ENCODE peak calls at places on chromosomes 16 and 17, in four cellular contexts. One of them, this sample, is unnamed.

GRCh38 chr17:57832711-57833596 is 16.9 kb downstream of the MRPS23 start:
- DNase-seq in SK-N-SH: peak
- DNase-seq in HepG2: peak
- DNase-seq in K562: peak
- DNase-seq in this sample: peak

GRCh38 chr17:21039839-21040575 is 2.8 kb downstream of the USP22 start:
- DNase-seq in SK-N-SH: peak
- DNase-seq in HepG2: peak
- DNase-seq in K562: peak
- DNase-seq in this sample: no peak

GRCh38 chr17:49859991-49860953 is 12.4 kb upstream of the TAC4 start:
- DNase-seq in SK-N-SH: no peak
- DNase-seq in HepG2: peak
- DNase-seq in K562: peak
- DNase-seq in this sample: no peak

GRCh38 chr16:4693956-4694663 is 748 bp downstream of the NUDT16L1 start:
- DNase-seq in SK-N-SH: peak
- DNase-seq in HepG2: no peak
- DNase-seq in K562: peak
- DNase-seq in this sample: peak

GRCh38 chr17:18039535-18040286 is 503 bp downstream of the GID4 start:
- DNase-seq in SK-N-SH: peak
- DNase-seq in HepG2: no peak
- DNase-seq in K562: peak
- DNase-seq in this sample: peak

GRCh38 chr17:17514993-17515920 is 19.1 kb upstream of the RASD1 start:
- DNase-seq in SK-N-SH: peak
- DNase-seq in HepG2: no peak
- DNase-seq in K562: no peak
- DNase-seq in this sample: no peak

GRCh38 chr17:69654981-69655581 is 240.6 kb downstream of the MAP2K6 start:
- DNase-seq in SK-N-SH: no peak
- DNase-seq in HepG2: no peak
- DNase-seq in K562: no peak
- DNase-seq in this sample: no peak

GRCh38 chr17:7356779-7357178 is 1.8 kb downstream of the TMEM95 start:
- DNase-seq in SK-N-SH: no peak
- DNase-seq in HepG2: no peak
- DNase-seq in K562: no peak
- DNase-seq in this sample: no peak

GRCh38 chr17:13704333-13704732 is 102.6 kb upstream of the HS3ST3A1 start:
- DNase-seq in SK-N-SH: no peak
- DNase-seq in HepG2: no peak
- DNase-seq in K562: no peak
- DNase-seq in this sample: no peak

GRCh38 chr16:63312343-63312742 is 1276.1 kb upstream of the CDH8 start:
- DNase-seq in SK-N-SH: peak
- DNase-seq in HepG2: no peak
- DNase-seq in K562: no peak
- DNase-seq in this sample: no peak

GRCh38 chr16:69927056-69927757 is 23.9 kb upstream of the CLEC18A start:
- DNase-seq in SK-N-SH: no peak
- DNase-seq in HepG2: peak
- DNase-seq in K562: no peak
- DNase-seq in this sample: no peak

GRCh38 chr17:36942631-36943125 is 5.4 kb downstream of the LHX1 start:
- DNase-seq in SK-N-SH: peak
- DNase-seq in HepG2: no peak
- DNase-seq in K562: no peak
- DNase-seq in this sample: no peak

GRCh38 chr16:56300901-56301351 is 109.6 kb downstream of the GNAO1 start:
- DNase-seq in SK-N-SH: no peak
- DNase-seq in HepG2: no peak
- DNase-seq in K562: no peak
- DNase-seq in this sample: no peak

DNA sequence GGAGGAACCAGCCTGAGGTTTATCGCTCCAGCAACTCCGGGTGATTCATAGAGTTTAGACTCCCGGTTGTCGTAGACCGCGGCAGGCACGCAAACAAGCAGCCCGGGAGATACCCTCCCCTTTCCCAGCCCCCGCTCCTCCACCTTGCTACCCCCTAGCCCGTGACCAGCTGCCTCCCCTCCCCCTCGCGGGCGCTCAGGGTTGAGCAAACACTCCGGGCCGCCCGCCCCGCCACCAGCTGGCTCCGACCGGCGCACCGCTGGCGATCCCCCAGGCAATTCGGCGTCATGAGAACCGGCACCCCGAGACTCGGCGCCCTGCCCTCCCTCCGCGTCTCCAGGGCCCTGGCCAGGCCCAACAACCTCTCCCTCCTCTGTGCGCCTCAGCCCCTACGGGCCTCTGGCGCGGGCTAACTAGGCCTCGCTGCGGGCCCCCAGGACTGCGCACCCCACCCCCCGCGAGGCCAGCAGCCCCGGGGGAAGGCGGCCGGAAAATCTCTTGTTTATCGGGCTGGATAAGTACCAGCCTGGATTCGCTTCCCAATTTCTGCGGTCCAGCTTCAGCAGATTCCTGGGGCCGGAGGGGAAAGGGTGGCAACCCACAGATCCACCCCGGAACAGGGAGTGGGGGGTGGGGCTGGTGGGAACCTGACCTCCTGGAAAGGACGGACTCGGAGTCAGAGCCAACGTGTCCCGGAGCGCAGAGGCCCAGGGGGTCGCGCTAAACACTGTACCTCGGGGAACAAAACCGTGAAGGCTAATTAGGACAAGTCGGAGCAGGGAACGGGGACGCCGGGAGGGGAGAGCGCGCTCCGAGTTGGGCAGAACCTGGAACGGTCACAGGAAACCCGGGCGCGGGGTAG is 951 bp upstream of the GPRC5C start:
- DNase-seq in SK-N-SH: peak
- DNase-seq in HepG2: peak
- DNase-seq in K562: peak
- DNase-seq in this sample: peak
- TF ChIP-seq JUND in SK-N-SH: no peak
- TF ChIP-seq JUND in HepG2: peak
- TF ChIP-seq JUND in K562: peak
- TF ChIP-seq JUND in this sample: no peak

GRCh38 chr16:15946257-15947044 is 3.0 kb upstream of the ABCC1 start:
- DNase-seq in SK-N-SH: no peak
- DNase-seq in HepG2: peak
- DNase-seq in K562: no peak
- DNase-seq in this sample: peak
- TF ChIP-seq JUND in SK-N-SH: no peak
- TF ChIP-seq JUND in HepG2: no peak
- TF ChIP-seq JUND in K562: no peak
- TF ChIP-seq JUND in this sample: no peak

GRCh38 chr16:30637952-30638351 is 12.8 kb upstream of the PRR14 start:
- DNase-seq in SK-N-SH: peak
- DNase-seq in HepG2: peak
- DNase-seq in K562: peak
- DNase-seq in this sample: no peak
- TF ChIP-seq JUND in SK-N-SH: no peak
- TF ChIP-seq JUND in HepG2: no peak
- TF ChIP-seq JUND in K562: no peak
- TF ChIP-seq JUND in this sample: no peak

DNA sequence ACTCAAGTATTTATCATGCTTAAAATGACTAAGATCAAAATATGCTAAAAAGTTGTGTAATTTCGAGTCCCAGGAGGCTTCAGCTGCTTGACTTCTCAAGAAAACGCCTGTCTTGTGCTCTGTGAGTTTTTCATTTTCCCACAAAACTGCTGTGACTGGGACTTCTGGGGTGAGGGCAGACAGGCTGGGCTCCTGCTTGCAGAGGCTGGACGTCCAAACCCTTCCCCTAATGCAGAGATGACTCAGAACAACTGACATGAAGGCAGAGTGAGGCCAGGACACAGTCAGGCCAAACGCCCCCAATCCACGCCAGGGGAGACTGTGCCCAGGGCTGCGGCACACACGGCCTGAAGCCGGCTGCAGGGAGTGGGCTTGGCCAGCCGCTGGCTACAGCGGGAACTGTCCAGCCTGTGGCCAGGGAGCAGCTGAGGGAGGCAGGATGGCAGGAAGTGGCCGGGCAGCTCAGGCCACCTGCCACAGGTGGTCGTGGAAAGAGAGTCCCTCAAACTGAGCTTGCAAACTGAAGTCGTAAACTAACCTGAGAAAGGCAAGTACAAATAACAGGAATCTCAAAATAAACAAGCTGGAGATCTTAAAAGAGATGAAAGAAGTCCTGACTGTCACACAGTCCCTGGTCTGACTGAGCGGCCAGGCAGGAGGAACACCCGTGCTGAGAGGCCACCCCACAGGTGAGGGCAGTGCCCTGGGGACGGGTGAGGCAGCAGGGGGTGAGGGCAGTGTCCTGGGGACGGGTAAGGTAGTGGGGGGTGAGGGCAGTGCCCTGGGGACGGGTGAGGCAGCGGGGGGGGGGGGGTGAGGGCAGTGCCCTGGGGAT is 21.3 kb upstream of the HEXD start:
- DNase-seq in SK-N-SH: no peak
- DNase-seq in HepG2: no peak
- DNase-seq in K562: no peak
- DNase-seq in this sample: peak
- TF ChIP-seq JUND in SK-N-SH: no peak
- TF ChIP-seq JUND in HepG2: no peak
- TF ChIP-seq JUND in K562: no peak
- TF ChIP-seq JUND in this sample: no peak

GRCh38 chr17:42346473-42346872 is 41.8 kb downstream of the STAT3 start:
- DNase-seq in SK-N-SH: no peak
- DNase-seq in HepG2: no peak
- DNase-seq in K562: no peak
- DNase-seq in this sample: no peak
- TF ChIP-seq JUND in SK-N-SH: no peak
- TF ChIP-seq JUND in HepG2: no peak
- TF ChIP-seq JUND in K562: no peak
- TF ChIP-seq JUND in this sample: no peak

GRCh38 chr17:16285646-16286008 is 67.6 kb downstream of the CENPV start:
- DNase-seq in SK-N-SH: no peak
- DNase-seq in HepG2: no peak
- DNase-seq in K562: no peak
- DNase-seq in this sample: no peak
- TF ChIP-seq JUND in SK-N-SH: no peak
- TF ChIP-seq JUND in HepG2: no peak
- TF ChIP-seq JUND in K562: no peak
- TF ChIP-seq JUND in this sample: no peak

GRCh38 chr16:81583893-81584705 is 139.5 kb downstream of the CMIP start:
- DNase-seq in SK-N-SH: no peak
- DNase-seq in HepG2: no peak
- DNase-seq in K562: no peak
- DNase-seq in this sample: no peak
- TF ChIP-seq JUND in SK-N-SH: no peak
- TF ChIP-seq JUND in HepG2: no peak
- TF ChIP-seq JUND in K562: no peak
- TF ChIP-seq JUND in this sample: no peak

GRCh38 chr16:51401673-51402072 is 250.6 kb upstream of the SALL1 start:
- DNase-seq in SK-N-SH: no peak
- DNase-seq in HepG2: no peak
- DNase-seq in K562: no peak
- DNase-seq in this sample: no peak

GRCh38 chr16:51402785-51403184 is 251.7 kb upstream of the SALL1 start:
- DNase-seq in SK-N-SH: no peak
- DNase-seq in HepG2: peak
- DNase-seq in K562: no peak
- DNase-seq in this sample: no peak

GRCh38 chr16:51402239-51402638 is 251.2 kb upstream of the SALL1 start:
- DNase-seq in SK-N-SH: no peak
- DNase-seq in HepG2: no peak
- DNase-seq in K562: no peak
- DNase-seq in this sample: no peak

GRCh38 chr16:51407199-51407598 is 256.1 kb upstream of the SALL1 start:
- DNase-seq in SK-N-SH: no peak
- DNase-seq in HepG2: no peak
- DNase-seq in K562: no peak
- DNase-seq in this sample: no peak

DNA sequence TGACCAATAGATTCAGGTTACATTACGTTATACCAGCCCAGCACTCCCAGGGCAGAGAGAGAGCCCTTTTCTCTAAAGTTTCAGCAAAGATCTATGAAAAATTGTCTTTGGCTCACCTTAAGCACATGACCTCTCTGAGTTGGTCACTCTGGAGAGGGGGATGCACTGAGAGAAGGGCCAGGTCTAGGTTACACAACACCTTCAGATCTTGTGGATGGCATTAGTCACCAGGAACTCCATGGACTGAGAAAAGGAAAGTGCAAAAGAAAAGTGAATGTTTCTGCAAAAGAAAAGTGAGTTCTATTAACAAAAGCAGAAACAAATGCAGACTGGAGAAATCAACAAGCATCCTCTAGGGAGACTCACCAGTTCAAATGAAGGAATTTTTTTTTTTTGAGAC is 253.3 kb upstream of the SALL1 start:
- DNase-seq in SK-N-SH: no peak
- DNase-seq in HepG2: no peak
- DNase-seq in K562: no peak
- DNase-seq in this sample: no peak
- TF ChIP-seq JUND in SK-N-SH: no peak
- TF ChIP-seq JUND in HepG2: no peak
- TF ChIP-seq JUND in K562: no peak
- TF ChIP-seq JUND in this sample: no peak

GRCh38 chr16:83653785-83654184 is 154.0 kb upstream of the HSBP1 start:
- DNase-seq in SK-N-SH: no peak
- DNase-seq in HepG2: no peak
- DNase-seq in K562: no peak
- DNase-seq in this sample: no peak
- TF ChIP-seq JUND in SK-N-SH: no peak
- TF ChIP-seq JUND in HepG2: no peak
- TF ChIP-seq JUND in K562: no peak
- TF ChIP-seq JUND in this sample: no peak